ENCODE peak calls at places on chromosomes 5 and 9, in ten cellular contexts. One of them, this sample, is unnamed.

GRCh38 chr5:17813214-17813613 is 179.0 kb downstream of the TAF11L14 start:
- DNase-seq in Panc1: no peak
- DNase-seq in cardiac muscle cell: no peak
- DNase-seq in adrenal gland: no peak
- DNase-seq in dorsolateral prefrontal cortex: no peak
- DNase-seq in body of pancreas: no peak
- DNase-seq in tibial artery: no peak
- DNase-seq in ovary: no peak
- DNase-seq in HL-60: no peak
- DNase-seq in GM23338: no peak
- DNase-seq in this sample: no peak

GRCh38 chr9:137156567-137157375 is 13.1 kb downstream of the LRRC26 start:
- DNase-seq in HL-60: no peak
- DNase-seq in adrenal gland: no peak
- DNase-seq in tibial artery: no peak
- DNase-seq in ovary: no peak
- DNase-seq in dorsolateral prefrontal cortex: no peak
- DNase-seq in body of pancreas: no peak
- DNase-seq in GM23338: peak; percentile 89
- DNase-seq in cardiac muscle cell: peak; percentile 46
- DNase-seq in Panc1: no peak
- DNase-seq in this sample: no peak

GRCh38 chr9:126489604-126490593 is 123.8 kb upstream of the LMX1B start:
- DNase-seq in HL-60: no peak
- DNase-seq in GM23338: no peak
- DNase-seq in body of pancreas: no peak
- DNase-seq in Panc1: no peak
- DNase-seq in dorsolateral prefrontal cortex: no peak
- DNase-seq in adrenal gland: no peak
- DNase-seq in cardiac muscle cell: no peak
- DNase-seq in tibial artery: no peak
- DNase-seq in ovary: no peak
- DNase-seq in this sample: no peak

GRCh38 chr9:93859431-93860215 is 95.5 kb downstream of the BARX1 start:
- DNase-seq in body of pancreas: no peak
- DNase-seq in dorsolateral prefrontal cortex: no peak
- DNase-seq in GM23338: peak; percentile 40
- DNase-seq in tibial artery: no peak
- DNase-seq in adrenal gland: no peak
- DNase-seq in Panc1: no peak
- DNase-seq in cardiac muscle cell: no peak
- DNase-seq in ovary: no peak
- DNase-seq in HL-60: no peak
- DNase-seq in this sample: no peak

GRCh38 chr5:33311893-33312292 is 128.9 kb upstream of the TARS1 start:
- DNase-seq in cardiac muscle cell: peak; percentile 77
- DNase-seq in GM23338: no peak
- DNase-seq in tibial artery: no peak
- DNase-seq in dorsolateral prefrontal cortex: no peak
- DNase-seq in adrenal gland: no peak
- DNase-seq in Panc1: no peak
- DNase-seq in HL-60: no peak
- DNase-seq in ovary: no peak
- DNase-seq in body of pancreas: no peak
- DNase-seq in this sample: peak; percentile 88

GRCh38 chr9:97534961-97535594 is 33.6 kb downstream of the TMOD1 start:
- DNase-seq in cardiac muscle cell: no peak
- DNase-seq in HL-60: no peak
- DNase-seq in ovary: no peak
- DNase-seq in Panc1: no peak
- DNase-seq in body of pancreas: no peak
- DNase-seq in dorsolateral prefrontal cortex: no peak
- DNase-seq in GM23338: no peak
- DNase-seq in tibial artery: no peak
- DNase-seq in adrenal gland: no peak
- DNase-seq in this sample: no peak

GRCh38 chr5:142432961-142433360 is 108.1 kb upstream of the SPRY4 start:
- DNase-seq in GM23338: no peak
- DNase-seq in body of pancreas: peak; percentile 23
- DNase-seq in tibial artery: no peak
- DNase-seq in dorsolateral prefrontal cortex: no peak
- DNase-seq in Panc1: no peak
- DNase-seq in adrenal gland: no peak
- DNase-seq in cardiac muscle cell: no peak
- DNase-seq in HL-60: no peak
- DNase-seq in ovary: no peak
- DNase-seq in this sample: no peak

GRCh38 chr5:51475628-51476027 is 92.4 kb downstream of the ISL1 start:
- DNase-seq in body of pancreas: no peak
- DNase-seq in Panc1: no peak
- DNase-seq in tibial artery: no peak
- DNase-seq in HL-60: no peak
- DNase-seq in cardiac muscle cell: no peak
- DNase-seq in GM23338: no peak
- DNase-seq in ovary: no peak
- DNase-seq in adrenal gland: no peak
- DNase-seq in dorsolateral prefrontal cortex: no peak
- DNase-seq in this sample: no peak

GRCh38 chr5:57492632-57493031 is 10.0 kb upstream of the ACTBL2 start:
- DNase-seq in Panc1: no peak
- DNase-seq in ovary: no peak
- DNase-seq in GM23338: no peak
- DNase-seq in tibial artery: no peak
- DNase-seq in cardiac muscle cell: no peak
- DNase-seq in HL-60: no peak
- DNase-seq in body of pancreas: no peak
- DNase-seq in dorsolateral prefrontal cortex: no peak
- DNase-seq in adrenal gland: no peak
- DNase-seq in this sample: no peak

GRCh38 chr5:57495688-57496087 is 13.1 kb upstream of the ACTBL2 start:
- DNase-seq in GM23338: peak; percentile 11
- DNase-seq in adrenal gland: no peak
- DNase-seq in ovary: no peak
- DNase-seq in cardiac muscle cell: no peak
- DNase-seq in tibial artery: no peak
- DNase-seq in HL-60: no peak
- DNase-seq in Panc1: no peak
- DNase-seq in body of pancreas: no peak
- DNase-seq in dorsolateral prefrontal cortex: no peak
- DNase-seq in this sample: no peak

GRCh38 chr5:57493034-57493433 is 10.4 kb upstream of the ACTBL2 start:
- DNase-seq in adrenal gland: no peak
- DNase-seq in Panc1: no peak
- DNase-seq in dorsolateral prefrontal cortex: no peak
- DNase-seq in cardiac muscle cell: peak; percentile 28
- DNase-seq in HL-60: no peak
- DNase-seq in ovary: no peak
- DNase-seq in body of pancreas: no peak
- DNase-seq in tibial artery: no peak
- DNase-seq in GM23338: no peak
- DNase-seq in this sample: no peak

GRCh38 chr5:57495285-57495684 is 12.7 kb upstream of the ACTBL2 start:
- DNase-seq in adrenal gland: no peak
- DNase-seq in HL-60: no peak
- DNase-seq in ovary: no peak
- DNase-seq in body of pancreas: no peak
- DNase-seq in Panc1: no peak
- DNase-seq in tibial artery: no peak
- DNase-seq in GM23338: no peak
- DNase-seq in dorsolateral prefrontal cortex: no peak
- DNase-seq in cardiac muscle cell: no peak
- DNase-seq in this sample: no peak

DNA sequence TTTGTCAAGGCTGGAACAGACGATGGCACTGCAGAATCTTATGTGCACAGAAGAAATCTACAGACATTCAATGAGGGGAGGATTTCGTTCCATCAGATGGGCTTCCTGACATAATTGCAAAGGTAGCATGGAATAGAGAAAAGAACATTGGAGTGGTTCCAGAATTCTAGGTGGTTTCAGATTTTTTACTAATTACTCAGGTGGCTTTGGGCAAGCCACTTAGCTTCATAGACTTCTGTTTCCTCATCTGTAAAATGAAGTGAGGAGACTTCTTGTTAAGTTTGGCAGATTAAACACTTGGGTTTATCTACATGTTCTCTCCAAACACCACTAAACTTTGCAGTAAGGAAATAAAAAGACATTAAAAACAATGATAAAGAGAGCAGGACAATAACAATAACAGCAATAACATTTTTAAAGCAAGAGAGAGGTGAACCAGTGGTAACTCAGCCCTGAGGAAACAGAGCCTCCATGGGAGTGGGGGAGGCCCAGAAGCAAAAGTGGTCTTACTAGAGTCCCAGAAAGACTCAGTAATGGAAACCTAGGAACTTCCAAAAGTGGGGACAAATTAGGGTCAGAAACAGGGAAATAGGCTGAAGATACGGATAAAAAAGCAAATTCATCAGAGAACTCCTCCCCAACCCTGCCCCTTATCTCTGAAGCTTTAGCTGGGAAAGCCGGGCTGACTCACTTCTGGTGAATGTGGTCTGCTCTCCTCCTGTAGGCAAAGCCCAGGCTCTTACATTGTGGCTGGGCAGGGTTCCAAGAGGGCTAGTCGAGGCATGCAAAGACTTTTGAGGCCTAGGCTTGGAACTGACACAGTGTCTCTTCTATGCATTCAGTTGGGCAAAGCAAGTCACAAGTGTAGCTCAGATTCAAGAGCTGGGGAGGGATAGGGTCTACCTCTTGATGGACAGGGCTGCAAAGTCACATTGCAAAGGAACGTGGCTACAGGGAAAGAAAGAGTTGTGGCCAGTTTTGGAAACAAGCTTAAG is 11.8 kb upstream of the ACTBL2 start:
- DNase-seq in Panc1: no peak
- DNase-seq in dorsolateral prefrontal cortex: no peak
- DNase-seq in GM23338: no peak
- DNase-seq in HL-60: no peak
- DNase-seq in adrenal gland: peak; percentile 79
- DNase-seq in body of pancreas: peak; percentile 48
- DNase-seq in cardiac muscle cell: peak; percentile 99
- DNase-seq in tibial artery: peak; percentile 32
- DNase-seq in ovary: peak; percentile 48
- DNase-seq in this sample: peak; percentile 95
- H3K4me3 ChIP-seq in Panc1: no peak overlapping the region
- H3K4me3 ChIP-seq in dorsolateral prefrontal cortex: no peak overlapping the region
- H3K4me3 ChIP-seq in GM23338: no peak overlapping the region
- H3K4me3 ChIP-seq in HL-60: no peak overlapping the region
- H3K4me3 ChIP-seq in adrenal gland: no peak overlapping the region
- H3K4me3 ChIP-seq in body of pancreas: no peak overlapping the region
- H3K4me3 ChIP-seq in cardiac muscle cell: no peak overlapping the region
- H3K4me3 ChIP-seq in tibial artery: no peak overlapping the region
- H3K4me3 ChIP-seq in ovary: no peak overlapping the region
- H3K4me3 ChIP-seq in this sample: no peak overlapping the region

GRCh38 chr5:65037845-65038815 is 269.4 kb downstream of the CWC27 start:
- DNase-seq in GM23338: peak; percentile 93
- DNase-seq in Panc1: no peak
- DNase-seq in adrenal gland: no peak
- DNase-seq in cardiac muscle cell: no peak
- DNase-seq in tibial artery: no peak
- DNase-seq in HL-60: no peak
- DNase-seq in body of pancreas: peak; percentile 22
- DNase-seq in ovary: peak; percentile 33
- DNase-seq in dorsolateral prefrontal cortex: no peak
- DNase-seq in this sample: no peak
- TF ChIP-seq CTCF in GM23338: peak; percentile 90
- TF ChIP-seq CTCF in Panc1: peak; percentile 70
- TF ChIP-seq CTCF in adrenal gland: peak; percentile 26
- TF ChIP-seq CTCF in cardiac muscle cell: no peak
- TF ChIP-seq CTCF in tibial artery: no peak
- TF ChIP-seq CTCF in HL-60: no peak
- TF ChIP-seq CTCF in body of pancreas: peak; percentile 42
- TF ChIP-seq CTCF in ovary: no peak
- TF ChIP-seq CTCF in dorsolateral prefrontal cortex: peak; percentile 18
- TF ChIP-seq CTCF in this sample: peak; percentile 35

DNA sequence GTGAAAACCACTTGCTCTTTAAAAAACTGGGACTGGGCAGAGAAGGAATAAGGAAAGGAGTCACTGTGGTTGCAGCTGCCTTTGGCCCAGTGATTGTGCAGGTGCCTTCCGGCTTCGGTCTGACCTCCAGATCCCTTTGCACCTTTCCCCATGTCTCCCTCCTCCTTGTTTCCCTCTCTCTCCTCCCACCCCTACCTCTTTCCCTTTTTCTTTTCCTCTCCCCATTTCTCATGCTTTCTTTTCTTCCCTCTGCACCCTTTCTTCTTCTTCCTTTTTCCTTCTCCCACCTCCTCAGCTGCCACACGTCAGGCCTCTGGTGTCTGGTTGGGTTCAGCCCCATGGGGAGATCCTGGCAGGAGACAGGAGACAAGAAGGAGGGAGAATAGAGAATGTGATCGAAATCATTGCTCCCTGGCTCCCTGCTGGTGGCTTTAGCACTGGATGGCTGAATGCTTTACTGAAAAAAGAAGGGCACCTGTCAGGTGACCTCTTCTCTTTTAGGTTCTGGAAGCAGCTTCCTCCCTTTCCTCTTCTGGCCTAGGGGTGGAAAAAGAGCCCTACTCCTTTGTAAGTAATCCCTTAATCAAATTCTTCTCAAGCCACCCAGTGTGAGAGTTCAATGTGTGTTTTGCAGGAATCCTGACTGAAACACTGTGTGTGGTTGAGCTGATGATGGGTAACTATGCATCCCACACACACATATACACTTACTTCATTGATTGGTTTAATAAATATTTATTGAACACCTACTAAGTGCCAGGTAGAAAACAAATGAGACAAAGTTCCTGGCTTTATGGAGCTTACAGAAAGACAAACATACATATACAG is 267.4 kb downstream of the MAST4 start:
- DNase-seq in cardiac muscle cell: peak; percentile 45
- DNase-seq in dorsolateral prefrontal cortex: no peak
- DNase-seq in body of pancreas: no peak
- DNase-seq in Panc1: no peak
- DNase-seq in adrenal gland: no peak
- DNase-seq in GM23338: peak; percentile 54
- DNase-seq in ovary: no peak
- DNase-seq in tibial artery: no peak
- DNase-seq in HL-60: no peak
- DNase-seq in this sample: no peak
- H3K27ac ChIP-seq in cardiac muscle cell: no peak overlapping the region
- H3K27ac ChIP-seq in dorsolateral prefrontal cortex: no peak overlapping the region
- H3K27ac ChIP-seq in body of pancreas: no peak overlapping the region
- H3K27ac ChIP-seq in Panc1: no peak overlapping the region
- H3K27ac ChIP-seq in adrenal gland: no peak overlapping the region
- H3K27ac ChIP-seq in GM23338: peak overlapping the region; percentile 60
- H3K27ac ChIP-seq in ovary: no peak overlapping the region
- H3K27ac ChIP-seq in tibial artery: no peak overlapping the region
- H3K27ac ChIP-seq in HL-60: no peak overlapping the region
- H3K27ac ChIP-seq in this sample: no peak overlapping the region

GRCh38 chr9:121649476-121650219 is 1.8 kb upstream of the DAB2IP start:
- DNase-seq in GM23338: peak; percentile 27
- DNase-seq in dorsolateral prefrontal cortex: no peak
- DNase-seq in body of pancreas: no peak
- DNase-seq in HL-60: no peak
- DNase-seq in cardiac muscle cell: no peak
- DNase-seq in Panc1: no peak
- DNase-seq in adrenal gland: no peak
- DNase-seq in tibial artery: no peak
- DNase-seq in ovary: no peak
- DNase-seq in this sample: no peak

GRCh38 chr9:121651295-121652036 is at the start of gene DAB2IP:
- DNase-seq in tibial artery: peak; percentile 47
- DNase-seq in GM23338: peak; percentile 80
- DNase-seq in adrenal gland: peak; percentile 60
- DNase-seq in body of pancreas: peak; percentile 66
- DNase-seq in Panc1: no peak
- DNase-seq in ovary: peak; percentile 83
- DNase-seq in dorsolateral prefrontal cortex: peak; percentile 47
- DNase-seq in cardiac muscle cell: peak; percentile 63
- DNase-seq in HL-60: no peak
- DNase-seq in this sample: no peak

GRCh38 chr9:121650220-121651013 is 1.0 kb upstream of the DAB2IP start:
- DNase-seq in HL-60: no peak
- DNase-seq in Panc1: no peak
- DNase-seq in adrenal gland: peak; percentile 40
- DNase-seq in tibial artery: no peak
- DNase-seq in body of pancreas: peak; percentile 46
- DNase-seq in dorsolateral prefrontal cortex: no peak
- DNase-seq in cardiac muscle cell: peak; percentile 53
- DNase-seq in ovary: peak; percentile 89
- DNase-seq in GM23338: peak; percentile 93
- DNase-seq in this sample: peak; percentile 29

GRCh38 chr9:121652037-121652837 is 803 bp downstream of the DAB2IP start:
- DNase-seq in cardiac muscle cell: no peak
- DNase-seq in tibial artery: no peak
- DNase-seq in dorsolateral prefrontal cortex: no peak
- DNase-seq in GM23338: peak; percentile 74
- DNase-seq in HL-60: no peak
- DNase-seq in adrenal gland: peak; percentile 33
- DNase-seq in ovary: peak; percentile 64
- DNase-seq in body of pancreas: peak; percentile 53
- DNase-seq in Panc1: no peak
- DNase-seq in this sample: no peak

GRCh38 chr9:121651014-121651294 is 480 bp upstream of the DAB2IP start:
- DNase-seq in Panc1: no peak
- DNase-seq in ovary: no peak
- DNase-seq in cardiac muscle cell: no peak
- DNase-seq in body of pancreas: no peak
- DNase-seq in tibial artery: no peak
- DNase-seq in adrenal gland: no peak
- DNase-seq in dorsolateral prefrontal cortex: no peak
- DNase-seq in GM23338: no peak
- DNase-seq in HL-60: no peak
- DNase-seq in this sample: no peak
- H3K4me3 ChIP-seq in Panc1: peak overlapping the region; percentile 37
- H3K4me3 ChIP-seq in ovary: peak overlapping the region; percentile 53
- H3K4me3 ChIP-seq in cardiac muscle cell: peak overlapping the region; percentile 41
- H3K4me3 ChIP-seq in body of pancreas: no peak overlapping the region
- H3K4me3 ChIP-seq in tibial artery: peak overlapping the region; percentile 56
- H3K4me3 ChIP-seq in adrenal gland: no peak overlapping the region
- H3K4me3 ChIP-seq in dorsolateral prefrontal cortex: peak overlapping the region; percentile 70
- H3K4me3 ChIP-seq in GM23338: peak overlapping the region; percentile 81
- H3K4me3 ChIP-seq in HL-60: no peak overlapping the region
- H3K4me3 ChIP-seq in this sample: peak overlapping the region; percentile 69